ENCODE peak calls at places on chromosomes 3 and 15, in five cellular contexts. X is stimulated activated CD8-positive, alpha-beta memory T cell treated with anti-CD3 and anti-CD28 coated beads, Interleukin-15, amount 100 ng/mL, for 24 hours; G is T-helper 9 cell; K is CD8-positive, alpha-beta T cell; I is NCI-H1092 treated with DMSO at 0.1 percent for 48 hours. U is an unnamed sample.

GRCh38 chr15:55356985-55357585 is 38.1 kb downstream of the PIGB start:
- DNase-seq in X (no peak), I (no peak), K (no peak), G (no peak), U (no peak)

GRCh38 chr3:39191773-39192172 is 622 bp downstream of the XIRP1 start:
- DNase-seq in I (no peak), G (no peak), K (no peak), X (no peak), U (no peak)

GRCh38 chr15:68518046-68518445 is 60.7 kb upstream of the CORO2B start:
- DNase-seq in G (no peak), K (no peak), X (no peak), I (no peak), U (no peak)

GRCh38 chr3:49713336-49714105 is 6.0 kb downstream of the AMIGO3 start:
- DNase-seq in X (no peak), K (no peak), I (no peak), G (no peak), U (no peak)

GRCh38 chr3:42613462-42613861 is 13.0 kb downstream of the NKTR start:
- DNase-seq in X (no peak), I (no peak), G (no peak), K (no peak), U (no peak)

GRCh38 chr3:125261031-125261430 is 48.5 kb upstream of the SLC12A8 start:
- DNase-seq in G (no peak), K (no peak), X (no peak), I (peak), U (no peak)

GRCh38 chr3:9153763-9154601 is 95.5 kb downstream of the SRGAP3 start:
- DNase-seq in I (no peak), G (no peak), K (no peak), X (no peak), U (peak)

GRCh38 chr3:31343075-31343474 is 189.7 kb upstream of the STT3B start:
- DNase-seq in G (no peak), X (no peak), K (no peak), I (no peak), U (no peak)

GRCh38 chr15:86006546-86006945 is 73.1 kb upstream of the AGBL1 start:
- DNase-seq in I (no peak), G (no peak), X (no peak), K (no peak), U (no peak)